ENCODE peak calls at places on chromosomes 11 and 22, in six cellular contexts. Y is activated CD8-positive, alpha-beta memory T cell treated with anti-CD3 and anti-CD28 coated beads, Interleukin-2, amount 10 ng/mL, durations not matched to agents 7 days and 5 days; T is stimulated activated CD4-positive, alpha-beta T cell treated with anti-CD3 and anti-CD28 coated beads, TNF-alpha, amount 100 ng/mL, for 4 hours; X is fibroblast of lung; D is brain microvascular endothelial cell; F is activated CD4-positive, alpha-beta T cell treated with anti-CD3 and anti-CD28 coated beads, Interleukin-2, amount 50 U/mL, for 1 hour. U is an unnamed sample.

GRCh38 chr11:45930031-45930794 is 7.8 kb downstream of the LARGE2 start:
- DNase-seq in Y (peak), T (no peak), X (no peak), D (no peak), F (peak), U (no peak)

GRCh38 chr11:107799245-107799859 is 59.2 kb downstream of the SLC35F2 start:
- DNase-seq in Y (peak), T (peak), X (peak), D (peak), F (peak), U (peak)

GRCh38 chr11:95229199-95230053 is 1.6 kb downstream of the SESN3 start:
- DNase-seq in Y (no peak), T (no peak), X (peak), D (no peak), F (no peak), U (no peak)

GRCh38 chr11:33116535-33116934 is 44.7 kb downstream of the CSTF3 start:
- DNase-seq in Y (no peak), T (no peak), X (peak), D (no peak), F (no peak), U (no peak)

GRCh38 chr22:48827904-48828555 is 999.6 kb downstream of the BRD1 start:
- DNase-seq in Y (no peak), T (no peak), X (no peak), D (no peak), F (no peak), U (no peak)

GRCh38 chr22:42062506-42063190 is 8.0 kb downstream of the NAGA start:
- DNase-seq in Y (peak), T (no peak), X (no peak), D (no peak), F (no peak), U (no peak)

GRCh38 chr11:15615412-15616096 is 500.8 kb downstream of the INSC start:
- DNase-seq in Y (no peak), T (no peak), X (no peak), D (no peak), F (no peak), U (no peak)

GRCh38 chr22:32920032-32920628 is 118.6 kb downstream of the TIMP3 start:
- DNase-seq in Y (no peak), T (no peak), X (peak), D (no peak), F (no peak), U (no peak)

GRCh38 chr22:23773247-23774113 is 831 bp downstream of the MMP11 start:
- DNase-seq in Y (no peak), T (no peak), X (no peak), D (no peak), F (no peak), U (no peak)

GRCh38 chr22:28817919-28818859 is 17.8 kb upstream of the XBP1 start:
- DNase-seq in Y (no peak), T (no peak), X (no peak), D (no peak), F (no peak), U (no peak)

GRCh38 chr11:3003396-3004231 is 11.5 kb upstream of the NAP1L4 start:
- DNase-seq in Y (no peak), T (no peak), X (peak), D (no peak), F (no peak), U (no peak)

GRCh38 chr11:14411818-14412217 is 52.8 kb upstream of the RRAS2 start:
- DNase-seq in Y (no peak), T (no peak), X (peak), D (no peak), F (no peak), U (no peak)

GRCh38 chr11:77340501-77340900 is 39.0 kb upstream of the GDPD4 start:
- DNase-seq in Y (no peak), T (no peak), X (no peak), D (no peak), F (no peak), U (no peak)

GRCh38 chr11:75105462-75105925 is 8.8 kb upstream of the OR2AT4 start:
- DNase-seq in Y (no peak), T (no peak), X (peak), D (peak), F (no peak), U (no peak)

GRCh38 chr11:102191832-102192231 is 81.6 kb downstream of the YAP1 start:
- DNase-seq in Y (no peak), T (no peak), X (no peak), D (no peak), F (no peak), U (no peak)

GRCh38 chr11:16511109-16511806 is 154.9 kb upstream of the SOX6 start:
- DNase-seq in Y (no peak), T (no peak), X (peak), D (peak), F (no peak), U (no peak)

GRCh38 chr11:1083621-1084551 is 9.2 kb downstream of the MUC2 start:
- DNase-seq in Y (no peak), T (no peak), X (no peak), D (no peak), F (no peak), U (no peak)

GRCh38 chr22:37618674-37619073 is 10.0 kb downstream of the GGA1 start:
- DNase-seq in Y (no peak), T (no peak), X (no peak), D (no peak), F (no peak), U (no peak)

GRCh38 chr11:65477271-65478029 is 21.4 kb upstream of the MALAT1 start:
- DNase-seq in Y (peak), T (peak), X (peak), D (peak), F (peak), U (peak)

GRCh38 chr11:107218123-107219084 is 200.1 kb upstream of the GUCY1A2 start:
- DNase-seq in Y (no peak), T (no peak), X (peak), D (no peak), F (no peak), U (no peak)

GRCh38 chr11:102171101-102171500 is 60.9 kb downstream of the YAP1 start:
- DNase-seq in Y (no peak), T (no peak), X (peak), D (no peak), F (no peak), U (no peak)

GRCh38 chr11:63277345-63277943 is 34.0 kb upstream of the SLC22A25 start:
- DNase-seq in Y (no peak), T (no peak), X (no peak), D (no peak), F (no peak), U (no peak)

GRCh38 chr11:3152471-3153110 is 12.5 kb downstream of the OSBPL5 start:
- DNase-seq in Y (no peak), T (no peak), X (peak), D (peak), F (no peak), U (no peak)

GRCh38 chr22:30398685-30399680 is 2.2 kb downstream of the SEC14L2 start:
- DNase-seq in Y (no peak), T (no peak), X (no peak), D (no peak), F (no peak), U (no peak)

GRCh38 chr11:128711136-128711535 is 17.3 kb downstream of the FLI1 start:
- DNase-seq in Y (no peak), T (no peak), X (peak), D (peak), F (no peak), U (no peak)